ENCODE peak calls at places on chromosomes 1 and 21, in six cellular contexts. V is activated T-cell treated with anti-CD3 and anti-CD28 coated beads, Interleukin-2, amount 50 U/mL, for 72 hours; M is RKO; D is NCI-H510A treated with DMSO at 0.1 percent for 48 hours; Z is activated CD8-positive, alpha-beta memory T cell treated with anti-CD3 and anti-CD28 coated beads, Interleukin-2, amount 50 U/mL, for 4 hours; W is CD4-positive, alpha-beta T cell. Q is an unnamed sample.

GRCh38 chr1:12232221-12232620 is 2.4 kb downstream of the VPS13D start:
- DNase-seq in V (no peak), M (no peak), D (no peak), Z (no peak), W (no peak), Q (peak; percentile 3)

GRCh38 chr1:246178902-246179301 is 328.2 kb downstream of the SMYD3 start:
- DNase-seq in V (no peak), M (no peak), D (no peak), Z (no peak), W (no peak), Q (no peak)

GRCh38 chr1:210360852-210361477 is 32.3 kb downstream of the HHAT start:
- DNase-seq in V (no peak), M (peak; percentile 58), D (peak; percentile 19), Z (no peak), W (no peak), Q (peak; percentile 4)

GRCh38 chr1:38738207-38738606 is 121.4 kb downstream of the RRAGC start:
- DNase-seq in V (no peak), M (no peak), D (no peak), Z (no peak), W (no peak), Q (no peak)

GRCh38 chr1:49036700-49037099 is 260.0 kb upstream of the BEND5 start:
- DNase-seq in V (no peak), M (no peak), D (no peak), Z (no peak), W (no peak), Q (no peak)

GRCh38 chr21:46633561-46633960 is 1.9 kb upstream of the PRMT2 start:
- DNase-seq in V (no peak), M (no peak), D (no peak), Z (no peak), W (peak; percentile 31), Q (no peak)

GRCh38 chr1:216212826-216213225 is 210.4 kb downstream of the USH2A start:
- DNase-seq in V (no peak), M (no peak), D (no peak), Z (no peak), W (no peak), Q (no peak)

GRCh38 chr1:188715566-188715965 is 1762.1 kb downstream of the BRINP3 start:
- DNase-seq in V (no peak), M (peak; percentile 18), D (no peak), Z (no peak), W (no peak), Q (peak; percentile 25)

GRCh38 chr21:38853421-38853919 is 47.7 kb downstream of the ETS2 start:
- DNase-seq in V (no peak), M (peak; percentile 79), D (peak; percentile 72), Z (no peak), W (no peak), Q (peak; percentile 20)

GRCh38 chr1:66266756-66267155 is 267.2 kb upstream of the SGIP1 start:
- DNase-seq in V (no peak), M (peak; percentile 95), D (no peak), Z (no peak), W (no peak), Q (peak; percentile 49)

GRCh38 chr1:204151562-204152309 is at the start of gene ETNK2:
- DNase-seq in V (peak; percentile 66), M (no peak), D (peak; percentile 46), Z (peak; percentile 65), W (peak; percentile 68), Q (peak; percentile 75)

GRCh38 chr21:32771134-32771523 is 426 bp downstream of the PAXBP1 start:
- DNase-seq in V (peak; percentile 66), M (peak; percentile 56), D (peak; percentile 57), Z (peak; percentile 45), W (no peak), Q (peak; percentile 53)

GRCh38 chr1:68229927-68230812 is 2.2 kb downstream of the WLS start:
- DNase-seq in V (no peak), M (no peak), D (peak; percentile 69), Z (no peak), W (no peak), Q (no peak)

GRCh38 chr1:203120325-203121138 is 7.0 kb upstream of the ADORA1 start:
- DNase-seq in V (no peak), M (no peak), D (no peak), Z (no peak), W (no peak), Q (no peak)

Q was measured in NCI-H345.